ENCODE peak calls at places on chromosomes 3 and 15, in five cellular contexts. H is A549, C is HepG2, K is K562, J is H1. T is an unnamed sample. For H3K4me1, the result is how much of the 10 kb centered on the place peaks cover.

GRCh38 chr3:182682263-182683229 is 110.8 kb upstream of the ATP11B start:
- DNase-seq in K (peak), H (peak), J (no peak), C (peak), T (peak)

GRCh38 chr3:81891496-81891895 is 130.1 kb upstream of the GBE1 start:
- DNase-seq in H (no peak), K (no peak), J (peak), C (no peak), T (no peak)

GRCh38 chr15:95291878-95292472 is 1038.5 kb upstream of the NR2F2 start:
- DNase-seq in C (peak), H (peak), J (no peak), K (peak), T (peak)

GRCh38 chr15:37881237-37882013 is 53.0 kb upstream of the TMCO5A start:
- DNase-seq in H (no peak), C (no peak), K (no peak), J (no peak), T (no peak)

GRCh38 chr3:81936817-81937216 is 175.4 kb upstream of the GBE1 start:
- DNase-seq in J (no peak), K (no peak), H (no peak), C (no peak), T (no peak)

GRCh38 chr15:89326316-89326715 is 8.3 kb downstream of the POLG start:
- DNase-seq in K (no peak), H (no peak), C (no peak), J (no peak), T (no peak)

GRCh38 chr15:49088996-49089395 is 42.8 kb upstream of the SECISBP2L start:
- DNase-seq in H (no peak), C (no peak), J (no peak), K (no peak), T (no peak)

GRCh38 chr3:136545664-136546266 is 206.4 kb downstream of the STAG1 start:
- DNase-seq in K (no peak), H (no peak), J (no peak), C (no peak), T (peak)

GRCh38 chr15:40054746-40055575 is 16.0 kb upstream of the SRP14 start:
- DNase-seq in H (no peak), K (no peak), C (no peak), J (no peak), T (no peak)

GRCh38 chr3:53482227-53482626 is 12.2 kb upstream of the CACNA1D start:
- DNase-seq in K (no peak), H (no peak), J (no peak), C (no peak), T (no peak)

GRCh38 chr3:195119461-195120198 is 151.3 kb downstream of the XXYLT1 start:
- DNase-seq in H (no peak), C (peak), K (no peak), J (peak), T (peak)

GRCh38 chr3:23702198-23702597 is 103.6 kb upstream of the UBE2E1 start:
- DNase-seq in C (no peak), H (no peak), J (peak), K (no peak), T (peak)

GRCh38 chr3:121970047-121970446 is 52.0 kb downstream of the ILDR1 start:
- DNase-seq in K (no peak), J (no peak), H (no peak), C (no peak), T (no peak)

GRCh38 chr3:15102256-15102655 is 3.3 kb upstream of the RBSN start:
- DNase-seq in J (no peak), K (no peak), H (no peak), C (no peak), T (no peak)
- TF ChIP-seq JUN in J (no peak), K (no peak), H (no peak), C (no peak), T (no peak)

GRCh38 chr15:63243776-63244175 is 33.6 kb upstream of the APH1B start:
- DNase-seq in H (no peak), K (no peak), J (no peak), C (no peak), T (no peak)
- H3K4me1 ChIP-seq in H (under half), K (under half), J (under half), C (under half), T (under half)

DNA sequence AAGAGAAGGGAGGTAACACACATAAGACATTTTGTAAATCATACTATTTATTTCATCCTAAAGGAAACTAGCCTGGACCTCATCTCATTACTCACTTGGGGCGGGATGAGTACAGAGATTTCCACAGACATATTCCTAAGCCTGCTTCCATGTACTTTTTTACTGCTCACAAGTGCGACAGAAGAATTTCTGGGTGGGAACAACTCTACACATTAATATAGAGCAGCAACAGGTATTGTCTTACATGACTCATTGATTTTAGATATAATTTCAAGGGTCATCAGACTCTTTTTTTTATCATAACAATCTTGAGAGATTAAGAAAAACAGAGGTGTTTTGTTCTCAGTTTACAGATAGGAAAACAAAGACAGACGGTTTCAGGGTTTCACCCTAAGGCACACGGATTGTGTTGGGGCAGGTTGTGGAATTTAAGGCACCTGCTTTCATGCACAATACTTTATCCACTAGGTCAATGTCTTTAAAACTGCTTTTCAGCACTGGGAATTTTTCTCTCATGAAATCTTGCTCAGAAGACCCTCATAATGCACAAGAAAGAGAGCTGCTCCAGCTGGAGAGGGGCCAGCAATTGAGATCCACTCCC is 186.7 kb upstream of the CDIN1 start:
- DNase-seq in J (no peak), K (no peak), H (no peak), C (no peak), T (no peak)
- TF ChIP-seq JUN in J (no peak), K (no peak), H (no peak), C (no peak), T (no peak)

GRCh38 chr3:45551214-45552010 is 43.1 kb upstream of the LIMD1 start:
- DNase-seq in J (peak), C (peak), K (peak), H (no peak), T (no peak)
- H3K4me1 ChIP-seq in J (under half), C (under half), K (half or more), H (under half), T (under half)

GRCh38 chr3:55455915-55456314 is 31.2 kb downstream of the WNT5A start:
- DNase-seq in J (no peak), K (no peak), C (no peak), H (no peak), T (no peak)

GRCh38 chr3:55449527-55449926 is 37.6 kb downstream of the WNT5A start:
- DNase-seq in H (no peak), J (no peak), K (no peak), C (no peak), T (no peak)

GRCh38 chr3:55453871-55454496 is 33.1 kb downstream of the WNT5A start:
- DNase-seq in K (no peak), C (no peak), J (no peak), H (no peak), T (no peak)

GRCh38 chr3:55454611-55455010 is 32.5 kb downstream of the WNT5A start:
- DNase-seq in J (no peak), K (no peak), C (no peak), H (no peak), T (no peak)

DNA sequence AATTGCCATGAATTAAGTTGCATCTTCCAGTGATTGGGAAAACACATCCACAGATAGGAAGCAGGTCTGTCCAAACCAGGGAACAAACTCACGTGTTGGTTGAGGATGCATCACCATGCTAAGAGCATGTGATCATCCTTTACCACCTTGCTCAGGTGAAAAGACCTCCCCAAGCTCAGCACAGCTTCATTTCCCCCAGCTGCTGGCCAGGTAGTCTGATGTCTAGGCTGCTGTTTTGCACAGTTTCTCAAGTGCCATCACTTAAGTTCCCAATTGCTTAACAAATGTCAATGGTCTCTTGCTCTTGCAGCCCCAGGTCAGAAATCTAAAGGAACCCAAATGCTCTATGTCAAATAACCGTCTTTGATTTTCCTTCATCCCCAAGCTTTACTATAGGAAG is 34.2 kb downstream of the WNT5A start:
- DNase-seq in J (no peak), C (no peak), H (no peak), K (no peak), T (no peak)
- TF ChIP-seq JUN in J (no peak), C (no peak), H (no peak), K (no peak), T (no peak)